ENCODE peak calls at places on chromosomes 6 and 20, in five cellular contexts. R, P, M, I and K are unnamed samples.

GRCh38 chr6:1851681-1852456 is 242.2 kb downstream of the FOXC1 start:
- DNase-seq in R (no peak), P (no peak), M (no peak), I (no peak), K (no peak)

GRCh38 chr20:1302578-1303541 is 26.1 kb downstream of the SDCBP2 start:
- DNase-seq in R (no peak), P (no peak), M (no peak), I (peak), K (no peak)

GRCh38 chr6:7725849-7726415 is at the start of gene BMP6:
- DNase-seq in R (peak), P (peak), M (peak), I (peak), K (peak)

GRCh38 chr6:31462026-31462963 is 35.6 kb upstream of the MICB start:
- DNase-seq in R (no peak), P (no peak), M (no peak), I (peak), K (no peak)

GRCh38 chr20:63964412-63964811 is 5.3 kb downstream of the ZNF512B start:
- DNase-seq in R (peak), P (no peak), M (no peak), I (no peak), K (no peak)

GRCh38 chr20:62651285-62652021 is 9.2 kb downstream of the SLCO4A1 start:
- DNase-seq in R (peak), P (no peak), M (no peak), I (peak), K (no peak)

GRCh38 chr6:136591617-136592016 is 41.4 kb upstream of the MAP7 start:
- DNase-seq in R (no peak), P (no peak), M (no peak), I (no peak), K (no peak)

GRCh38 chr20:14219801-14220461 is 117.5 kb downstream of the FLRT3 start:
- DNase-seq in R (no peak), P (no peak), M (no peak), I (peak), K (no peak)

GRCh38 chr6:116373940-116374339 is 3.2 kb downstream of the DSE start:
- DNase-seq in R (no peak), P (no peak), M (no peak), I (peak), K (no peak)

GRCh38 chr6:4153514-4153985 is 18.2 kb upstream of the ECI2 start:
- DNase-seq in R (no peak), P (no peak), M (no peak), I (no peak), K (no peak)

GRCh38 chr20:25341716-25342680 is 48.6 kb downstream of the ABHD12 start:
- DNase-seq in R (no peak), P (no peak), M (no peak), I (no peak), K (no peak)

GRCh38 chr6:148457137-148457842 is 114.7 kb downstream of the SASH1 start:
- DNase-seq in R (no peak), P (no peak), M (no peak), I (no peak), K (peak)

GRCh38 chr20:35187584-35188190 is 15.8 kb downstream of the PROCR start:
- DNase-seq in R (no peak), P (no peak), M (no peak), I (no peak), K (no peak)

GRCh38 chr6:104559435-104560202 is 300.1 kb downstream of the HACE1 start:
- DNase-seq in R (no peak), P (no peak), M (no peak), I (no peak), K (no peak)

GRCh38 chr6:126812651-126813050 is 305.8 kb upstream of the RSPO3 start:
- DNase-seq in R (peak), P (no peak), M (no peak), I (no peak), K (no peak)

GRCh38 chr6:30707281-30707850 is 9.7 kb downstream of the MDC1 start:
- DNase-seq in R (peak), P (no peak), M (peak), I (peak), K (no peak)

GRCh38 chr6:40719671-40720374 is 132.7 kb upstream of the LRFN2 start:
- DNase-seq in R (no peak), P (peak), M (peak), I (peak), K (peak)

GRCh38 chr20:14925286-14925685 is 587.9 kb upstream of the FLRT3 start:
- DNase-seq in R (no peak), P (no peak), M (no peak), I (peak), K (no peak)

GRCh38 chr6:158669145-158670035 is 19.5 kb downstream of the SYTL3 start:
- DNase-seq in R (no peak), P (no peak), M (no peak), I (peak), K (no peak)

GRCh38 chr6:150683320-150683719 is 83.6 kb downstream of the PLEKHG1 start:
- DNase-seq in R (peak), P (no peak), M (no peak), I (no peak), K (no peak)

GRCh38 chr20:38859070-38859690 is 53.7 kb downstream of the PPP1R16B start:
- DNase-seq in R (no peak), P (no peak), M (no peak), I (no peak), K (no peak)

GRCh38 chr6:40438556-40438955 is 148.6 kb downstream of the LRFN2 start:
- DNase-seq in R (no peak), P (no peak), M (no peak), I (no peak), K (no peak)

GRCh38 chr6:51648236-51648635 is 439.2 kb downstream of the PKHD1 start:
- DNase-seq in R (no peak), P (no peak), M (no peak), I (peak), K (no peak)